ENCODE peak calls at places on chromosome 18, in ten cellular contexts. One of them, this sample, is unnamed.

GRCh38 chr18:76265375-76266225 is 229.4 kb downstream of the ZNF516 start:
- DNase-seq in foreskin fibroblast: peak; percentile 30
- DNase-seq in NB4: no peak
- DNase-seq in A549: no peak
- DNase-seq in cardiac fibroblast: peak; percentile 67
- DNase-seq in endothelial cell: no peak
- DNase-seq in body of pancreas: peak; percentile 39
- DNase-seq in heart left ventricle: no peak
- DNase-seq in neural progenitor cell: no peak
- DNase-seq in B cell: no peak
- DNase-seq in this sample: no peak

GRCh38 chr18:61851940-61852451 is 40.8 kb downstream of the RNF152 start:
- DNase-seq in foreskin fibroblast: peak; percentile 60
- DNase-seq in NB4: no peak
- DNase-seq in A549: no peak
- DNase-seq in cardiac fibroblast: peak; percentile 40
- DNase-seq in endothelial cell: no peak
- DNase-seq in body of pancreas: no peak
- DNase-seq in heart left ventricle: no peak
- DNase-seq in neural progenitor cell: no peak
- DNase-seq in B cell: no peak
- DNase-seq in this sample: no peak

GRCh38 chr18:48597110-48597509 is 58.3 kb downstream of the CTIF start:
- DNase-seq in foreskin fibroblast: no peak
- DNase-seq in NB4: no peak
- DNase-seq in A549: no peak
- DNase-seq in cardiac fibroblast: no peak
- DNase-seq in endothelial cell: no peak
- DNase-seq in body of pancreas: no peak
- DNase-seq in heart left ventricle: no peak
- DNase-seq in neural progenitor cell: no peak
- DNase-seq in B cell: no peak
- DNase-seq in this sample: no peak

GRCh38 chr18:31499157-31499524 is 1.2 kb downstream of the DSG2 start:
- DNase-seq in foreskin fibroblast: no peak
- DNase-seq in NB4: no peak
- DNase-seq in A549: no peak
- DNase-seq in cardiac fibroblast: no peak
- DNase-seq in endothelial cell: no peak
- DNase-seq in body of pancreas: no peak
- DNase-seq in heart left ventricle: no peak
- DNase-seq in neural progenitor cell: no peak
- DNase-seq in B cell: no peak
- DNase-seq in this sample: no peak

GRCh38 chr18:62334110-62334509 is 9.0 kb downstream of the TNFRSF11A start:
- DNase-seq in foreskin fibroblast: no peak
- DNase-seq in NB4: no peak
- DNase-seq in A549: peak; percentile 35
- DNase-seq in cardiac fibroblast: peak; percentile 69
- DNase-seq in endothelial cell: no peak
- DNase-seq in body of pancreas: no peak
- DNase-seq in heart left ventricle: no peak
- DNase-seq in neural progenitor cell: no peak
- DNase-seq in B cell: no peak
- DNase-seq in this sample: no peak

GRCh38 chr18:50806208-50806616 is 13.6 kb downstream of the MRO start:
- DNase-seq in foreskin fibroblast: no peak
- DNase-seq in NB4: peak; percentile 29
- DNase-seq in A549: no peak
- DNase-seq in cardiac fibroblast: peak; percentile 18
- DNase-seq in endothelial cell: no peak
- DNase-seq in body of pancreas: peak; percentile 92
- DNase-seq in heart left ventricle: peak; percentile 64
- DNase-seq in neural progenitor cell: no peak
- DNase-seq in B cell: peak; percentile 33
- DNase-seq in this sample: peak; percentile 70

GRCh38 chr18:12056034-12056883 is 37.4 kb upstream of the ANKRD62 start:
- DNase-seq in foreskin fibroblast: no peak
- DNase-seq in NB4: no peak
- DNase-seq in A549: no peak
- DNase-seq in cardiac fibroblast: no peak
- DNase-seq in endothelial cell: no peak
- DNase-seq in body of pancreas: no peak
- DNase-seq in heart left ventricle: no peak
- DNase-seq in neural progenitor cell: no peak
- DNase-seq in B cell: no peak
- DNase-seq in this sample: no peak

GRCh38 chr18:59041296-59041695 is 98.4 kb upstream of the SEC11C start:
- DNase-seq in foreskin fibroblast: no peak
- DNase-seq in NB4: no peak
- DNase-seq in A549: no peak
- DNase-seq in cardiac fibroblast: no peak
- DNase-seq in endothelial cell: no peak
- DNase-seq in body of pancreas: no peak
- DNase-seq in heart left ventricle: no peak
- DNase-seq in neural progenitor cell: no peak
- DNase-seq in B cell: no peak
- DNase-seq in this sample: peak; percentile 31

GRCh38 chr18:31516432-31516831 is 18.5 kb downstream of the DSG2 start:
- DNase-seq in foreskin fibroblast: no peak
- DNase-seq in NB4: no peak
- DNase-seq in A549: no peak
- DNase-seq in cardiac fibroblast: no peak
- DNase-seq in endothelial cell: no peak
- DNase-seq in body of pancreas: no peak
- DNase-seq in heart left ventricle: no peak
- DNase-seq in neural progenitor cell: peak; percentile 14
- DNase-seq in B cell: no peak
- DNase-seq in this sample: no peak

GRCh38 chr18:50194623-50195532 is at the start of gene MYO5B:
- DNase-seq in foreskin fibroblast: no peak
- DNase-seq in NB4: no peak
- DNase-seq in A549: peak; percentile 13
- DNase-seq in cardiac fibroblast: no peak
- DNase-seq in endothelial cell: peak; percentile 55
- DNase-seq in body of pancreas: peak; percentile 93
- DNase-seq in heart left ventricle: peak; percentile 42
- DNase-seq in neural progenitor cell: peak; percentile 92
- DNase-seq in B cell: peak; percentile 93
- DNase-seq in this sample: peak; percentile 86

GRCh38 chr18:40582105-40582504 is 1372.9 kb upstream of the PIK3C3 start:
- DNase-seq in foreskin fibroblast: no peak
- DNase-seq in NB4: no peak
- DNase-seq in A549: no peak
- DNase-seq in cardiac fibroblast: no peak
- DNase-seq in endothelial cell: no peak
- DNase-seq in body of pancreas: no peak
- DNase-seq in heart left ventricle: no peak
- DNase-seq in neural progenitor cell: no peak
- DNase-seq in B cell: no peak
- DNase-seq in this sample: no peak

GRCh38 chr18:65608471-65608870 is 142.3 kb upstream of the CDH7 start:
- DNase-seq in foreskin fibroblast: no peak
- DNase-seq in NB4: no peak
- DNase-seq in A549: no peak
- DNase-seq in cardiac fibroblast: no peak
- DNase-seq in endothelial cell: no peak
- DNase-seq in body of pancreas: no peak
- DNase-seq in heart left ventricle: no peak
- DNase-seq in neural progenitor cell: no peak
- DNase-seq in B cell: no peak
- DNase-seq in this sample: no peak

GRCh38 chr18:35172451-35173035 is 68.3 kb upstream of the ZNF397 start:
- DNase-seq in foreskin fibroblast: no peak
- DNase-seq in NB4: peak; percentile 27
- DNase-seq in A549: no peak
- DNase-seq in cardiac fibroblast: peak; percentile 13
- DNase-seq in endothelial cell: no peak
- DNase-seq in body of pancreas: no peak
- DNase-seq in heart left ventricle: no peak
- DNase-seq in neural progenitor cell: no peak
- DNase-seq in B cell: no peak
- DNase-seq in this sample: no peak

GRCh38 chr18:35171315-35171987 is 69.4 kb upstream of the ZNF397 start:
- DNase-seq in foreskin fibroblast: no peak
- DNase-seq in NB4: no peak
- DNase-seq in A549: no peak
- DNase-seq in cardiac fibroblast: no peak
- DNase-seq in endothelial cell: no peak
- DNase-seq in body of pancreas: no peak
- DNase-seq in heart left ventricle: no peak
- DNase-seq in neural progenitor cell: no peak
- DNase-seq in B cell: no peak
- DNase-seq in this sample: no peak

GRCh38 chr18:35176925-35177324 is 63.9 kb upstream of the ZNF397 start:
- DNase-seq in foreskin fibroblast: no peak
- DNase-seq in NB4: no peak
- DNase-seq in A549: no peak
- DNase-seq in cardiac fibroblast: no peak
- DNase-seq in endothelial cell: no peak
- DNase-seq in body of pancreas: no peak
- DNase-seq in heart left ventricle: no peak
- DNase-seq in neural progenitor cell: no peak
- DNase-seq in B cell: no peak
- DNase-seq in this sample: no peak

GRCh38 chr18:35174093-35174731 is 66.6 kb upstream of the ZNF397 start:
- DNase-seq in foreskin fibroblast: no peak
- DNase-seq in NB4: peak; percentile 91
- DNase-seq in A549: no peak
- DNase-seq in cardiac fibroblast: no peak
- DNase-seq in endothelial cell: no peak
- DNase-seq in body of pancreas: no peak
- DNase-seq in heart left ventricle: no peak
- DNase-seq in neural progenitor cell: no peak
- DNase-seq in B cell: peak; percentile 43
- DNase-seq in this sample: no peak

GRCh38 chr18:35172009-35172408 is 68.8 kb upstream of the ZNF397 start:
- DNase-seq in foreskin fibroblast: no peak
- DNase-seq in NB4: peak; percentile 39
- DNase-seq in A549: no peak
- DNase-seq in cardiac fibroblast: no peak
- DNase-seq in endothelial cell: no peak
- DNase-seq in body of pancreas: no peak
- DNase-seq in heart left ventricle: no peak
- DNase-seq in neural progenitor cell: no peak
- DNase-seq in B cell: no peak
- DNase-seq in this sample: no peak
- TF ChIP-seq CTCF in foreskin fibroblast: no peak
- TF ChIP-seq CTCF in NB4: no peak
- TF ChIP-seq CTCF in A549: no peak
- TF ChIP-seq CTCF in cardiac fibroblast: no peak
- TF ChIP-seq CTCF in endothelial cell: no peak
- TF ChIP-seq CTCF in body of pancreas: no peak
- TF ChIP-seq CTCF in heart left ventricle: no peak
- TF ChIP-seq CTCF in neural progenitor cell: no peak
- TF ChIP-seq CTCF in B cell: no peak
- TF ChIP-seq CTCF in this sample: no peak

DNA sequence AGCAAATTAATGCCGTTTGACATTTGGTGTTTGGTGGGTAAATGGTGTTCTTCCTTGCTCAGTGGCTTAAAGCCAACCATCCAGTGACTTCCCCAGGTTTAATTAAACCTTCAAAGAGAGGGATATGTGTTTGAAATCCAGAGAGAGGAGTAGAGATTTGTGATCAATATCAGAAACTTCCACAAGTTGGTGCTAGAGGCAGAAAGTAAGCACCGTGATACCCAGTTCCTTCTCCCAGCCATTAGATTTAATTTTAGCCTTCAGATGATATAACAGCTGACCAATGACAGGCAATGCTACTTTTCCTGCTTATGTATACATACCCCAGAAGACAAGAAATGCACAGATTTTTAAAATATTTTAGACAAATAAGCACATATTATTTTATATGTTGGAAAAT is 398.5 kb downstream of the CDH2 start:
- DNase-seq in foreskin fibroblast: peak; percentile 0
- DNase-seq in NB4: no peak
- DNase-seq in A549: no peak
- DNase-seq in cardiac fibroblast: peak; percentile 37
- DNase-seq in endothelial cell: no peak
- DNase-seq in body of pancreas: no peak
- DNase-seq in heart left ventricle: no peak
- DNase-seq in neural progenitor cell: peak; percentile 39
- DNase-seq in B cell: no peak
- DNase-seq in this sample: no peak
- TF ChIP-seq CTCF in foreskin fibroblast: peak; percentile 65
- TF ChIP-seq CTCF in NB4: no peak
- TF ChIP-seq CTCF in A549: peak; percentile 30
- TF ChIP-seq CTCF in cardiac fibroblast: peak; percentile 59
- TF ChIP-seq CTCF in endothelial cell: no peak
- TF ChIP-seq CTCF in body of pancreas: peak; percentile 11
- TF ChIP-seq CTCF in heart left ventricle: peak; percentile 30
- TF ChIP-seq CTCF in neural progenitor cell: peak; percentile 54
- TF ChIP-seq CTCF in B cell: no peak
- TF ChIP-seq CTCF in this sample: peak; percentile 72

GRCh38 chr18:27540126-27540525 is 355.0 kb upstream of the CHST9 start:
- DNase-seq in foreskin fibroblast: no peak
- DNase-seq in NB4: no peak
- DNase-seq in A549: no peak
- DNase-seq in cardiac fibroblast: no peak
- DNase-seq in endothelial cell: no peak
- DNase-seq in body of pancreas: no peak
- DNase-seq in heart left ventricle: no peak
- DNase-seq in neural progenitor cell: peak; percentile 67
- DNase-seq in B cell: no peak
- DNase-seq in this sample: peak; percentile 58
- TF ChIP-seq CTCF in foreskin fibroblast: no peak
- TF ChIP-seq CTCF in NB4: no peak
- TF ChIP-seq CTCF in A549: no peak
- TF ChIP-seq CTCF in cardiac fibroblast: no peak
- TF ChIP-seq CTCF in endothelial cell: no peak
- TF ChIP-seq CTCF in body of pancreas: no peak
- TF ChIP-seq CTCF in heart left ventricle: no peak
- TF ChIP-seq CTCF in neural progenitor cell: no peak
- TF ChIP-seq CTCF in B cell: no peak
- TF ChIP-seq CTCF in this sample: no peak

DNA sequence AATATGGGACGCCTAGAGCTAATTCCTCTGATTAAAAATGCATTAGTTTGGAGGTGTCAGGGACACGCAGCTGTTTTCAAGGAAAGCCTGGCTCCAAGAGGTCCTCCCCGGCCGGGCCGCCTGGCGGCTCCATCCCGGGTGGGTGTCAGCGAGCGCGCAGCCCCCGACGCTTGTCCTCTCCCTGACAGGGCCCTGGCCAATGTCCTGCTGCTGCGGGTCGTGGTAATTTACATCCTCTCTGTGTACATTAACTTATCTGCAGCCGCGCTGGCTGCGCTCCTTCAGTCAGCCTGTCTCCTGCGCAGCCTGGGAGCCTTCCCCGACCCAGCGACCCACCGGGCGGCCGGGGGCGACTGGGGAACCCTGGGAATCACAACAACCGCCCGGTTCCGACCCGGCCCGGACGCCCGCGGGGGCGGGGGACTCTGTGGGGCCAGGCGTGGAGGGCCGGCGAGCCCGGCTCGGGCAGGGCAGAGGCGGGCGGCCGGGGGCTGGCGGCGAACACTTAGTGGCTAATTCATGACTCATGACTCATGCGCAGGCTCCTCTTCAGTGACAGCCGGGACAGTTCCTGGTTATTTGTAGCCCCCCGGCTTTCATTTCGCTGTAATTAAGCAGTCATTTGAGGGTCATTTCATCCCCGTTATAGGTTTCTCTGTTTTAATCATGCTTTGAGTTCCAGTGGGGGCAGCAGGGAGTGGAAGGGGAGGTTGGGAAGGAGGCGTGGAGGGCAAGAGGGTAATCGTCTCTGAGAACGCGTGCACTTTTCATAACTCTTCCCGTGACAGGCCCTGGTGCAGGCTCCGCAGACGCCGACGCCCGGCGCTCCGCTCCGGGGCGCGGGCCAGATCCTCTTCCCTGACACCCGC is 141.9 kb upstream of the CTAGE1 start:
- DNase-seq in foreskin fibroblast: peak; percentile 49
- DNase-seq in NB4: peak; percentile 59
- DNase-seq in A549: peak; percentile 50
- DNase-seq in cardiac fibroblast: peak; percentile 79
- DNase-seq in endothelial cell: peak; percentile 60
- DNase-seq in body of pancreas: peak; percentile 59
- DNase-seq in heart left ventricle: peak; percentile 88
- DNase-seq in neural progenitor cell: peak; percentile 79
- DNase-seq in B cell: peak; percentile 23
- DNase-seq in this sample: peak; percentile 85
- TF ChIP-seq CTCF in foreskin fibroblast: peak; percentile 35
- TF ChIP-seq CTCF in NB4: no peak
- TF ChIP-seq CTCF in A549: no peak
- TF ChIP-seq CTCF in cardiac fibroblast: peak; percentile 51
- TF ChIP-seq CTCF in endothelial cell: peak; percentile 18
- TF ChIP-seq CTCF in body of pancreas: peak; percentile 48
- TF ChIP-seq CTCF in heart left ventricle: no peak
- TF ChIP-seq CTCF in neural progenitor cell: no peak
- TF ChIP-seq CTCF in B cell: no peak
- TF ChIP-seq CTCF in this sample: peak; percentile 56